ENCODE peak calls at places on chromosome 7, in eight cellular contexts. N is NB4, Q is IMR-90, W is WERI-Rb-1, Z is fibroblast of mammary gland, T is breast epithelium, K is spleen, F is mesendoderm. Y is an unnamed sample.

GRCh38 chr7:33873981-33874750 is 31.2 kb upstream of the BMPER start:
- DNase-seq in N (no peak), Q (peak), W (no peak), Z (peak), T (no peak), K (no peak), F (no peak), Y (peak)

GRCh38 chr7:127551941-127552340 is 33.5 kb downstream of the GCC1 start:
- DNase-seq in N (no peak), Q (no peak), W (no peak), Z (no peak), T (no peak), K (no peak), F (no peak), Y (no peak)

GRCh38 chr7:130933919-130934318 is 199.9 kb upstream of the KLF14 start:
- DNase-seq in N (no peak), Q (no peak), W (no peak), Z (no peak), T (no peak), K (no peak), F (no peak), Y (no peak)

GRCh38 chr7:6615853-6616555 is 594 bp downstream of the ZNF853 start:
- DNase-seq in N (no peak), Q (no peak), W (peak), Z (no peak), T (no peak), K (no peak), F (peak), Y (peak)

GRCh38 chr7:5699951-5700384 is 81.5 kb downstream of the RNF216 start:
- DNase-seq in N (no peak), Q (peak), W (no peak), Z (no peak), T (peak), K (no peak), F (peak), Y (no peak)

GRCh38 chr7:77791336-77791735 is 6.9 kb downstream of the TMEM60 start:
- DNase-seq in N (no peak), Q (no peak), W (no peak), Z (no peak), T (no peak), K (no peak), F (peak), Y (no peak)

GRCh38 chr7:41702635-41703371 is at the start of gene INHBA:
- DNase-seq in N (no peak), Q (peak), W (no peak), Z (peak), T (no peak), K (no peak), F (no peak), Y (no peak)

GRCh38 chr7:88184848-88185304 is 35.0 kb downstream of the SRI start:
- DNase-seq in N (peak), Q (peak), W (no peak), Z (peak), T (peak), K (no peak), F (peak), Y (peak)

GRCh38 chr7:48938539-48938938 is 14.2 kb downstream of the CDC14C start:
- DNase-seq in N (no peak), Q (no peak), W (no peak), Z (peak), T (no peak), K (no peak), F (no peak), Y (peak)

GRCh38 chr7:77479536-77480088 is 57.5 kb upstream of the PTPN12 start:
- DNase-seq in N (no peak), Q (peak), W (no peak), Z (no peak), T (no peak), K (no peak), F (peak), Y (no peak)

GRCh38 chr7:90587766-90588165 is 8.4 kb upstream of the CDK14 start:
- DNase-seq in N (no peak), Q (no peak), W (no peak), Z (no peak), T (no peak), K (no peak), F (no peak), Y (no peak)

GRCh38 chr7:124764847-124765400 is 668 bp downstream of the GPR37 start:
- DNase-seq in N (no peak), Q (peak), W (peak), Z (no peak), T (no peak), K (no peak), F (peak), Y (peak)

GRCh38 chr7:86991844-86992243 is 67.6 kb downstream of the ELAPOR2 start:
- DNase-seq in N (no peak), Q (no peak), W (no peak), Z (peak), T (no peak), K (no peak), F (no peak), Y (peak)

GRCh38 chr7:79702116-79702515 is 248.6 kb upstream of the MAGI2 start:
- DNase-seq in N (no peak), Q (peak), W (no peak), Z (no peak), T (no peak), K (no peak), F (no peak), Y (no peak)

GRCh38 chr7:20793686-20794394 is 7.2 kb upstream of the SP8 start:
- DNase-seq in N (no peak), Q (no peak), W (no peak), Z (no peak), T (no peak), K (no peak), F (peak), Y (no peak)

GRCh38 chr7:108062250-108063014 is 59.5 kb upstream of the LAMB1 start:
- DNase-seq in N (no peak), Q (peak), W (no peak), Z (no peak), T (no peak), K (no peak), F (no peak), Y (no peak)

GRCh38 chr7:132190683-132191082 is 385.6 kb downstream of the PLXNA4 start:
- DNase-seq in N (no peak), Q (no peak), W (peak), Z (no peak), T (no peak), K (peak), F (no peak), Y (no peak)

GRCh38 chr7:1893451-1893850 is 223.4 kb downstream of the ELFN1 start:
- DNase-seq in N (no peak), Q (no peak), W (no peak), Z (no peak), T (no peak), K (no peak), F (no peak), Y (no peak)

GRCh38 chr7:156652886-156653568 is 12.5 kb downstream of the RNF32 start:
- DNase-seq in N (peak), Q (peak), W (no peak), Z (peak), T (no peak), K (no peak), F (no peak), Y (no peak)

GRCh38 chr7:41238851-41239331 is 464.0 kb downstream of the INHBA start:
- DNase-seq in N (no peak), Q (peak), W (no peak), Z (peak), T (no peak), K (no peak), F (no peak), Y (no peak)

GRCh38 chr7:2843711-2844152 is 376 bp downstream of the GNA12 start:
- DNase-seq in N (peak), Q (peak), W (peak), Z (no peak), T (no peak), K (peak), F (no peak), Y (peak)

GRCh38 chr7:156151658-156152057 is 339.4 kb upstream of the SHH start:
- DNase-seq in N (no peak), Q (no peak), W (no peak), Z (no peak), T (no peak), K (no peak), F (no peak), Y (no peak)

GRCh38 chr7:55265836-55266235 is 99.3 kb upstream of the LANCL2 start:
- DNase-seq in N (no peak), Q (no peak), W (no peak), Z (no peak), T (no peak), K (no peak), F (no peak), Y (no peak)

GRCh38 chr7:116195451-116195850 is 14.9 kb upstream of the TES start:
- DNase-seq in N (no peak), Q (peak), W (no peak), Z (peak), T (no peak), K (no peak), F (no peak), Y (no peak)

GRCh38 chr7:19971941-19972340 is 198.5 kb upstream of the TMEM196 start:
- DNase-seq in N (no peak), Q (no peak), W (no peak), Z (peak), T (no peak), K (no peak), F (no peak), Y (no peak)

GRCh38 chr7:69663911-69664310 is 65.6 kb downstream of the AUTS2 start:
- DNase-seq in N (no peak), Q (no peak), W (no peak), Z (no peak), T (no peak), K (no peak), F (no peak), Y (no peak)

GRCh38 chr7:44617225-44617885 is 10.9 kb downstream of the OGDH start:
- DNase-seq in N (no peak), Q (peak), W (no peak), Z (peak), T (no peak), K (no peak), F (no peak), Y (no peak)

GRCh38 chr7:128322040-128322643 is 21.6 kb downstream of the RBM28 start:
- DNase-seq in N (peak), Q (peak), W (peak), Z (peak), T (no peak), K (no peak), F (peak), Y (no peak)

GRCh38 chr7:19296617-19297016 is 151.4 kb upstream of the FERD3L start:
- DNase-seq in N (no peak), Q (no peak), W (no peak), Z (no peak), T (no peak), K (no peak), F (no peak), Y (no peak)

GRCh38 chr7:106766551-106766950 is 98.5 kb upstream of the PIK3CG start:
- DNase-seq in N (no peak), Q (peak), W (no peak), Z (no peak), T (no peak), K (no peak), F (no peak), Y (no peak)

GRCh38 chr7:115888981-115889668 is 141.4 kb downstream of the TFEC start:
- DNase-seq in N (no peak), Q (no peak), W (no peak), Z (no peak), T (no peak), K (no peak), F (no peak), Y (no peak)

GRCh38 chr7:80053098-80053497 is 81.5 kb upstream of the GNAI1 start:
- DNase-seq in N (no peak), Q (no peak), W (no peak), Z (no peak), T (no peak), K (no peak), F (no peak), Y (no peak)

GRCh38 chr7:1673581-1674102 is 3.6 kb downstream of the ELFN1 start:
- DNase-seq in N (no peak), Q (no peak), W (no peak), Z (no peak), T (no peak), K (peak), F (no peak), Y (no peak)

GRCh38 chr7:141097430-141097829 is 23.6 kb downstream of the TMEM178B start:
- DNase-seq in N (peak), Q (peak), W (no peak), Z (peak), T (no peak), K (no peak), F (peak), Y (no peak)

DNA sequence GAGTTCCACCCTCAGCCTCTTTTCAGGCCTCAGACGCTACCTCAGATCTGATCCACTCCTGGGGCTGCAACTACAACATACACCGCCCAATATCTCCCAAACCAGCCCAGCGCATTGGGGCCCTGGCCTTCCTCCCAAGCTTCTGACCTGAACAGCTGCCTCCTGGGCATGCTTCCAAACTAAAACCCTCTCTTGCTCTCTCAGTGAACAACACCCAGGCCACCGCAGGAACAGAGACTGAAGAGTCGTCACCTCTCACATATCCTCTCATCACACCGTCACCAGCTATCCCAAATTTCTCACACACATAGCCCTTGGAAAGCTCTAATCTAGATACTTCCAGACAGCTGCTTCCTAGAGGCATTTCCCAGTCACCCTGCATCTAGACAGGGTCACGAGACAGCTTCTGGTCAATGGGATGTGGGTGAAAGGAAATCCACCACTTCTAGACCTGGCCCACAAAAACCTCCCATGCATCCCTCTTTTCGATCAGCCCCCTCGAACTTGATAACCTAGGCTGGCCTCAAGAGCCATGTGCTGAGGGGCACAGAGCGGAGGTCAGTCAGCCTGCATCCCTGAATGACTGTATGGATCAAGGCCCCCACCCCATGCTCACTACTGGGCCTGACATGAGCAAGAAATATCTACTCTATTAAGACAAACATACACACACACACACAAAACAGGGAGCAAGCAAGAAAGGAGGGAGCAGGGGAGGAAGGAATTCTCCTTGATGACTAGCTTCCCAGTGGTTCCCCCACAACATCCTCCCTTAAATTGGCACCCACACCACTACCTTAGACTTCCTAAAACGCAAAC is 1.8 kb downstream of the PARP12 start:
- DNase-seq in N (peak), Q (peak), W (no peak), Z (peak), T (no peak), K (no peak), F (no peak), Y (peak)
- H3K4me3 ChIP-seq in N (peak), Q (no peak), W (no peak), Z (no peak), T (peak), K (peak), F (no peak), Y (peak)

GRCh38 chr7:28483112-28483511 is 70.8 kb downstream of the CREB5 start:
- DNase-seq in N (no peak), Q (peak), W (no peak), Z (peak), T (no peak), K (no peak), F (no peak), Y (peak)
- H3K4me3 ChIP-seq in N (no peak), Q (no peak), W (no peak), Z (no peak), T (no peak), K (no peak), F (no peak), Y (no peak)

DNA sequence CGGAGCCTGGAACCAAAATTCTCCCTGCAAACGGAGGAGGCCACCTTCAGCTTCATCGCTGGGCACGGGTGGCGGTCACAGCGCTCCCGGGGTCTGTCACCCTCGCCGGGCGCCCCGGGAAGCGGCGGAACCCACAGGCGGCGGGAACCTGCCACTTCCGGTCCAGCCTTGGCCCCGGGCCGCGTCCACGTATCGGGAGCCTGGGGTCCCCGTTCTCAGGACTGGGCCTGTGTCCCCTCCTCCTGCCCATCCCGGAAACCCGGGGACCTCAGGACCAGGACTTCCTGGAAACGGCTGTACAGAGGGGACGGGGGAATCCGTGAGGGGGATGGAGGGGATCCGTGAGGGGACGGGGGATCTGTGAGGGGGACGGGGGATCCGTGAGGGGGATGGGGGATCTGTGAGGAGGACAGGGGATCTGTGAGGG is 25.4 kb downstream of the PDGFA start:
- DNase-seq in N (no peak), Q (no peak), W (no peak), Z (no peak), T (no peak), K (peak), F (no peak), Y (no peak)
- H3K4me3 ChIP-seq in N (no peak), Q (no peak), W (no peak), Z (no peak), T (no peak), K (no peak), F (no peak), Y (no peak)

GRCh38 chr7:30815016-30815854 is 44.0 kb downstream of the MINDY4 start:
- DNase-seq in N (no peak), Q (no peak), W (no peak), Z (peak), T (no peak), K (no peak), F (no peak), Y (peak)

GRCh38 chr7:30816291-30817059 is 45.3 kb downstream of the MINDY4 start:
- DNase-seq in N (no peak), Q (no peak), W (no peak), Z (no peak), T (no peak), K (no peak), F (no peak), Y (no peak)

GRCh38 chr7:30813466-30813865 is 42.2 kb downstream of the MINDY4 start:
- DNase-seq in N (no peak), Q (no peak), W (no peak), Z (no peak), T (no peak), K (no peak), F (no peak), Y (no peak)

GRCh38 chr7:30810986-30811385 is 39.8 kb downstream of the MINDY4 start:
- DNase-seq in N (no peak), Q (no peak), W (no peak), Z (no peak), T (no peak), K (no peak), F (no peak), Y (no peak)

GRCh38 chr7:30812676-30813075 is 41.5 kb downstream of the MINDY4 start:
- DNase-seq in N (no peak), Q (no peak), W (no peak), Z (no peak), T (no peak), K (no peak), F (no peak), Y (no peak)
- H3K4me3 ChIP-seq in N (no peak), Q (no peak), W (no peak), Z (no peak), T (no peak), K (no peak), F (no peak), Y (no peak)

GRCh38 chr7:158127241-158127640 is 460.4 kb downstream of the PTPRN2 start:
- DNase-seq in N (no peak), Q (no peak), W (no peak), Z (no peak), T (no peak), K (peak), F (no peak), Y (no peak)
- H3K4me3 ChIP-seq in N (no peak), Q (no peak), W (no peak), Z (no peak), T (no peak), K (no peak), F (no peak), Y (no peak)

DNA sequence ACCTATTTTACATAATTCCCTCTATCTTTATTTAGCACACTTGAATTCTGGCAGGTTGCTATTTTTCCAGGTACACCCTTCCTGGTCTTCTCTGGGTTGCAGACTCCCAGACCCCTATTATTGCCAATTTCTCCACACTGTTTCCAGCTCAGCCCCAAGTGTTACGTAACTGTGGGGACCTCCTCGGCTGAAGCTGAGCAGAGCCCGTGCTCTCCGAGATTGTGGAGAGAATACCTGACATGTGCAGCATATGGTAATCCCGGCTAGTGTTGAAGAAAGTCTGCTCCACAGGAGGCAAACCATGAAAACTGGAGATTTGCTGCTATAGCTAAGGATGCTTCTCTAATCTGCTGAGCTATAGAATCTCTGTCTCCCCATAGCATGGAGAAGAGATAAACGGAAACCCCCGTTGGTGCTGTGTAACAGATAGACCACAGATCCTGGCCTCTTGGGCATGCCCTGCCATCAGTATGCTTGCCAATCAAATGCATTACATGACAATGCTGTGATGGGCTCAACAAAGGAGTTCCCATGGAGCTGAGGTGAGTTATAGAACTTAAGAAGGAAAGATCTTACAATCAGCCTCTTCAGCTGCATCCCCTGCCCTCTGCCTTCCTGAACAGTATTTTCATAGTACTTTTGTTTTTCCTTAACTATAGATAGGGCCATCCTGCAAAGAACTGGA is 144.6 kb upstream of the AOAH start:
- DNase-seq in N (no peak), Q (no peak), W (no peak), Z (no peak), T (no peak), K (no peak), F (no peak), Y (no peak)
- H3K4me3 ChIP-seq in N (no peak), Q (no peak), W (no peak), Z (no peak), T (no peak), K (no peak), F (no peak), Y (no peak)